ENCODE peak calls at places on chromosomes 3 and 15, in eight cellular contexts. Z is thoracic aorta, E is cardiac fibroblast, C is uterus, O is mucosa of descending colon, R is AG04450, J is coronary artery, U is stomach. F is an unnamed sample.

GRCh38 chr3:116946376-116946775 is 236.8 kb downstream of the TUSC7 start:
- DNase-seq in C (no peak), R (no peak), U (no peak), Z (no peak), E (no peak), O (no peak), J (no peak), F (no peak)

GRCh38 chr3:49266410-49267170 is 10.4 kb downstream of the C3orf62 start:
- DNase-seq in E (peak), R (no peak), O (no peak), Z (no peak), J (no peak), U (no peak), C (no peak), F (no peak)

GRCh38 chr15:83379574-83379973 is 67.6 kb upstream of the SH3GL3 start:
- DNase-seq in Z (no peak), J (no peak), C (no peak), U (no peak), R (no peak), E (peak), O (no peak), F (no peak)

GRCh38 chr15:95284933-95285401 is 1045.5 kb upstream of the NR2F2 start:
- DNase-seq in Z (no peak), C (no peak), R (no peak), E (peak), J (no peak), U (no peak), O (no peak), F (no peak)

GRCh38 chr3:146640361-146640760 is 35.2 kb upstream of the PLSCR5 start:
- DNase-seq in O (no peak), U (no peak), C (no peak), E (no peak), R (no peak), Z (no peak), J (no peak), F (no peak)

GRCh38 chr3:129034650-129035049 is 25.9 kb upstream of the GP9 start:
- DNase-seq in J (no peak), U (no peak), E (no peak), R (no peak), C (no peak), O (no peak), Z (no peak), F (no peak)

GRCh38 chr15:74799843-74800558 is 12.6 kb upstream of the LMAN1L start:
- DNase-seq in E (peak), J (no peak), C (peak), R (no peak), Z (peak), U (peak), O (peak), F (peak)

GRCh38 chr3:70737656-70738309 is 425.3 kb upstream of the MDFIC2 start:
- DNase-seq in C (no peak), Z (no peak), R (no peak), E (no peak), U (no peak), O (no peak), J (no peak), F (no peak)

GRCh38 chr15:31083394-31083790 is 18.1 kb downstream of the TRPM1 start:
- DNase-seq in U (peak), E (no peak), Z (no peak), R (no peak), O (peak), J (no peak), C (no peak), F (no peak)

GRCh38 chr15:57969355-57969754 is 96.2 kb downstream of the ALDH1A2 start:
- DNase-seq in U (no peak), R (no peak), O (no peak), C (no peak), E (peak), J (no peak), Z (no peak), F (no peak)

GRCh38 chr3:16182612-16183011 is 8.1 kb downstream of the GALNT15 start:
- DNase-seq in R (no peak), O (no peak), U (no peak), C (no peak), E (no peak), Z (no peak), J (no peak), F (no peak)

GRCh38 chr3:86923071-86923476 is 67.9 kb downstream of the VGLL3 start:
- DNase-seq in C (no peak), R (peak), U (no peak), Z (no peak), E (peak), J (no peak), O (no peak), F (no peak)

GRCh38 chr3:162512488-162512887 is 1015.9 kb downstream of the OTOL1 start:
- DNase-seq in J (no peak), C (no peak), R (no peak), E (no peak), Z (no peak), U (no peak), O (no peak), F (no peak)

GRCh38 chr15:57031605-57032004 is 113.2 kb downstream of the TCF12 start:
- DNase-seq in Z (no peak), U (no peak), R (no peak), C (peak), E (peak), J (no peak), O (no peak), F (no peak)

GRCh38 chr3:50269977-50270413 is 1.0 kb downstream of the SEMA3B start:
- DNase-seq in U (no peak), J (no peak), R (no peak), C (no peak), E (peak), Z (no peak), O (peak), F (no peak)

GRCh38 chr3:46098319-46098761 is 71.1 kb upstream of the XCR1 start:
- DNase-seq in E (peak), Z (no peak), O (no peak), R (no peak), U (no peak), J (no peak), C (peak), F (peak)

GRCh38 chr15:46280753-46281521 is 646.1 kb downstream of the SQOR start:
- DNase-seq in E (peak), C (no peak), U (peak), O (no peak), Z (no peak), J (no peak), R (no peak), F (no peak)

GRCh38 chr3:72997421-72997961 is 880 bp downstream of the PPP4R2 start:
- DNase-seq in J (no peak), U (no peak), E (peak), O (no peak), Z (no peak), R (no peak), C (no peak), F (no peak)

GRCh38 chr3:125129512-125129962 is 73.7 kb upstream of the HEG1 start:
- DNase-seq in J (no peak), E (peak), U (peak), R (peak), C (peak), Z (peak), O (no peak), F (no peak)

GRCh38 chr3:194328080-194328571 is 23.0 kb downstream of the CPN2 start:
- DNase-seq in U (no peak), Z (no peak), C (no peak), R (no peak), J (no peak), E (peak), O (no peak), F (no peak)

GRCh38 chr3:23895181-23895580 is 21.6 kb downstream of the NKIRAS1 start:
- DNase-seq in E (no peak), C (no peak), R (no peak), J (no peak), Z (no peak), U (no peak), O (no peak), F (no peak)

GRCh38 chr15:74130089-74130848 is at the start of gene ISLR2:
- DNase-seq in E (no peak), R (no peak), Z (no peak), O (no peak), C (no peak), J (no peak), U (no peak), F (no peak)

GRCh38 chr3:186589115-186589514 is 18.6 kb downstream of the DNAJB11 start:
- DNase-seq in Z (no peak), E (peak), O (no peak), R (no peak), C (no peak), U (no peak), J (no peak), F (no peak)
- TF ChIP-seq CTCF in Z (no peak), E (peak), O (no peak), R (peak), C (no peak), U (no peak), J (no peak), F (peak)

DNA sequence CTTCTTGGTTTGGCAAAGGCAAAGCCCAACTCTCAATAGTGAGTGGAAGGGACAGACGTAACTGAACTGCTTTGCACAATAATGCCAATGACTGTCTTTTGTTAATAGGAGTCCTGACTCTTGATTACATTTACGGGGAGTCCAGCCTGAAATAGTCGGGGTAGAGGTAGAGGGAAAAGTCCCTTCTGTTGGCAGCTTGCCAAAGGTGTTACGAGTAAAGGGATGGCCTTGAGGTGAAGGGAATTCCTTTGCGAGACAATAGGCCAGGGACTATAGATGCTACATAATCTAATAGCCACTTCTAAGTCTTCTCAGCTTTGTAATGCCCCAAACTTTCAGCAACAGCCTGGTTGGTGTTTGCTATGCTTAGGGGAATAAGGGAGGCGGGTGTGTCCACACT is 2.2 kb upstream of the SENP2 start:
- DNase-seq in E (no peak), C (no peak), Z (no peak), U (no peak), O (no peak), R (no peak), J (no peak), F (no peak)
- H3K4me3 ChIP-seq in E (no peak), C (no peak), Z (no peak), U (no peak), O (no peak), R (no peak), J (no peak), F (no peak)

GRCh38 chr3:144843099-144843498 is 871.5 kb downstream of the DIPK2A start:
- DNase-seq in U (no peak), Z (no peak), E (no peak), J (no peak), R (no peak), C (no peak), O (no peak), F (no peak)
- TF ChIP-seq CTCF in U (no peak), Z (no peak), E (no peak), J (no peak), R (peak), C (no peak), O (no peak), F (no peak)

GRCh38 chr3:25455316-25456232 is 27.5 kb downstream of the RARB start:
- DNase-seq in J (no peak), R (no peak), U (no peak), O (no peak), Z (no peak), C (peak), E (peak), F (peak)

GRCh38 chr3:25454411-25454927 is 26.4 kb downstream of the RARB start:
- DNase-seq in C (no peak), Z (no peak), E (peak), J (no peak), U (no peak), R (no peak), O (no peak), F (no peak)

GRCh38 chr3:25456723-25457122 is 28.7 kb downstream of the RARB start:
- DNase-seq in E (no peak), O (no peak), C (no peak), J (no peak), U (no peak), Z (no peak), R (no peak), F (no peak)

GRCh38 chr3:25452185-25452584 is 24.1 kb downstream of the RARB start:
- DNase-seq in C (no peak), Z (no peak), E (no peak), J (no peak), U (no peak), O (no peak), R (no peak), F (no peak)

GRCh38 chr3:25453521-25454410 is 25.7 kb downstream of the RARB start:
- DNase-seq in C (peak), E (peak), O (no peak), Z (no peak), R (peak), U (no peak), J (no peak), F (no peak)
- H3K4me3 ChIP-seq in C (peak), E (peak), O (no peak), Z (peak), R (peak), U (no peak), J (peak), F (peak)

F was measured in left ventricle myocardium inferior.